ENCODE peak calls at places on chromosomes 11 and 22, in five cellular contexts. One of them, this sample, is unnamed. For H3K4me1, the result is how much of the 10 kb centered on the place peaks cover.

GRCh38 chr11:13889566-13890214 is 72.8 kb upstream of the SPON1 start:
- DNase-seq in stomach: no peak
- DNase-seq in A549: no peak
- DNase-seq in right lobe of liver: no peak
- DNase-seq in body of pancreas: no peak
- DNase-seq in this sample: no peak

GRCh38 chr22:47276219-47276843 is 513.9 kb downstream of the TBC1D22A start:
- DNase-seq in stomach: no peak
- DNase-seq in A549: no peak
- DNase-seq in right lobe of liver: no peak
- DNase-seq in body of pancreas: no peak
- DNase-seq in this sample: peak

GRCh38 chr11:1921576-1922141 is 2.2 kb downstream of the TNNT3 start:
- DNase-seq in stomach: no peak
- DNase-seq in A549: no peak
- DNase-seq in right lobe of liver: peak
- DNase-seq in body of pancreas: peak
- DNase-seq in this sample: peak

GRCh38 chr11:117295438-117296137 is 4.4 kb downstream of the BACE1-AS start:
- DNase-seq in stomach: no peak
- DNase-seq in A549: no peak
- DNase-seq in right lobe of liver: no peak
- DNase-seq in body of pancreas: peak
- DNase-seq in this sample: no peak

GRCh38 chr11:4607782-4608666 is at the start of gene TRIM68:
- DNase-seq in stomach: peak
- DNase-seq in A549: peak
- DNase-seq in right lobe of liver: peak
- DNase-seq in body of pancreas: peak
- DNase-seq in this sample: peak

GRCh38 chr11:19713221-19714092 is 820 bp downstream of the NAV2 start:
- DNase-seq in stomach: no peak
- DNase-seq in A549: no peak
- DNase-seq in right lobe of liver: no peak
- DNase-seq in body of pancreas: no peak
- DNase-seq in this sample: peak

GRCh38 chr22:40414306-40414705 is 43.9 kb downstream of the SGSM3 start:
- DNase-seq in stomach: no peak
- DNase-seq in A549: no peak
- DNase-seq in right lobe of liver: no peak
- DNase-seq in body of pancreas: no peak
- DNase-seq in this sample: no peak

GRCh38 chr11:6022954-6023353 is 7.6 kb downstream of the OR56A1 start:
- DNase-seq in stomach: no peak
- DNase-seq in A549: peak
- DNase-seq in right lobe of liver: no peak
- DNase-seq in body of pancreas: peak
- DNase-seq in this sample: no peak

GRCh38 chr11:30113326-30113873 is 96.6 kb upstream of the KCNA4 start:
- DNase-seq in stomach: no peak
- DNase-seq in A549: no peak
- DNase-seq in right lobe of liver: no peak
- DNase-seq in body of pancreas: no peak
- DNase-seq in this sample: no peak

GRCh38 chr22:29032014-29032475 is 29.6 kb downstream of the C22orf31 start:
- DNase-seq in stomach: no peak
- DNase-seq in A549: no peak
- DNase-seq in right lobe of liver: peak
- DNase-seq in body of pancreas: peak
- DNase-seq in this sample: no peak

GRCh38 chr22:39567135-39567946 is 3.2 kb upstream of the CACNA1I start:
- DNase-seq in stomach: no peak
- DNase-seq in A549: no peak
- DNase-seq in right lobe of liver: no peak
- DNase-seq in body of pancreas: no peak
- DNase-seq in this sample: no peak

GRCh38 chr22:31490496-31490925 is 869 bp upstream of the EIF4ENIF1 start:
- DNase-seq in stomach: peak
- DNase-seq in A549: peak
- DNase-seq in right lobe of liver: peak
- DNase-seq in body of pancreas: peak
- DNase-seq in this sample: peak

GRCh38 chr22:36839356-36840073 is 21.3 kb upstream of the NCF4 start:
- DNase-seq in stomach: no peak
- DNase-seq in A549: no peak
- DNase-seq in right lobe of liver: no peak
- DNase-seq in body of pancreas: no peak
- DNase-seq in this sample: no peak

GRCh38 chr22:25066861-25067435 is 114.4 kb downstream of the KIAA1671 start:
- DNase-seq in stomach: no peak
- DNase-seq in A549: no peak
- DNase-seq in right lobe of liver: no peak
- DNase-seq in body of pancreas: no peak
- DNase-seq in this sample: no peak

GRCh38 chr11:68497761-68498160 is 37.2 kb downstream of the PPP6R3 start:
- DNase-seq in stomach: no peak
- DNase-seq in A549: no peak
- DNase-seq in right lobe of liver: no peak
- DNase-seq in body of pancreas: no peak
- DNase-seq in this sample: no peak

GRCh38 chr11:107928767-107929507 is 689 bp downstream of the RAB39A start:
- DNase-seq in stomach: no peak
- DNase-seq in A549: no peak
- DNase-seq in right lobe of liver: peak
- DNase-seq in body of pancreas: peak
- DNase-seq in this sample: no peak

GRCh38 chr11:118202599-118203422 is 22.0 kb downstream of the JAML start:
- DNase-seq in stomach: peak
- DNase-seq in A549: no peak
- DNase-seq in right lobe of liver: peak
- DNase-seq in body of pancreas: peak
- DNase-seq in this sample: no peak

GRCh38 chr22:24205438-24206189 is 24.3 kb downstream of the SUSD2 start:
- DNase-seq in stomach: no peak
- DNase-seq in A549: no peak
- DNase-seq in right lobe of liver: no peak
- DNase-seq in body of pancreas: no peak
- DNase-seq in this sample: no peak

GRCh38 chr11:44575288-44575672 is 9.8 kb downstream of the CD82 start:
- DNase-seq in stomach: no peak
- DNase-seq in A549: no peak
- DNase-seq in right lobe of liver: peak
- DNase-seq in body of pancreas: no peak
- DNase-seq in this sample: no peak

GRCh38 chr11:42770444-42771065 is 541.2 kb upstream of the API5 start:
- DNase-seq in stomach: no peak
- DNase-seq in A549: no peak
- DNase-seq in right lobe of liver: no peak
- DNase-seq in body of pancreas: peak
- DNase-seq in this sample: no peak

GRCh38 chr11:125062931-125063428 is at the start of gene SLC37A2:
- DNase-seq in stomach: peak
- DNase-seq in A549: peak
- DNase-seq in right lobe of liver: peak
- DNase-seq in body of pancreas: peak
- DNase-seq in this sample: peak
- TF ChIP-seq POLR2A in stomach: no peak
- TF ChIP-seq POLR2A in A549: no peak
- TF ChIP-seq POLR2A in right lobe of liver: peak
- TF ChIP-seq POLR2A in body of pancreas: peak
- TF ChIP-seq POLR2A in this sample: no peak

DNA sequence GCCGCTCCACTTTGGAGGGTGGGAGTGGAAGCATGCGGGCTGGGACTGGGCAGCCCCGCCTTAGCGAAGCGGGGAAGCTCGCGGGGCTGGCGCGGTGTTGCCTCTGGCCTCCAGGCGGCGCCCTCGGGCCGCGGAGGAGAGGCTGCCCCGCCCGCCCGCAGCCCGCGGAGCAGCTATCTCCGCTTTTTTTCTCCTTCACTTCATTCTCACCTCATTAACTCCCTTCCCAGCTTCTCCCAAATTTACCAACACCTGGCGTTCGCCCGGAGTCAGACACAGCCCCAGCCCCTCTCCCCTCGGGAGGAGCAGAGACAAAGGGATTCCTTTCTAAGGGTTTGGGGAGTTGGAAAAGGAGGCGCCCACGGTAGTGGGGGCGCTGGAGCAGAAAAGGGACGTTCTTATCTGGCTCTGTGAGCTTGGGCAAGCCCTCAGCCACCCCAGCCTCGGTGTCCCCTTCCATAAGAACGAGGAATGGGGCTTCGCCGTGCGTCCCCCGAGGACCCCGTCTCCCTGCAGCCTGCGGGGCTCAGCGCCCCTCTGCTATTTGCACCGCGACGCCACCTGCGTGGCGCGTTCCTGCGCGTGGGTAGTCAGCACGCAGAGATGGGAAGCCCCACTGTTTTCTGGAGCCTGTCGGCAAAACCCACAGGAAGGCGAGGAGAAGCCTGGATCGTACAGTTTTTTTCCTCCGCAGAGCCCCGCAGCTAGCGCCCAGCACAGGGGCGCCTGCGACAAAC is 1.5 kb upstream of the WNT11 start:
- DNase-seq in stomach: peak
- DNase-seq in A549: peak
- DNase-seq in right lobe of liver: peak
- DNase-seq in body of pancreas: peak
- DNase-seq in this sample: peak
- H3K4me1 ChIP-seq in stomach: half or more
- H3K4me1 ChIP-seq in A549: under half
- H3K4me1 ChIP-seq in right lobe of liver: under half
- H3K4me1 ChIP-seq in body of pancreas: under half
- H3K4me1 ChIP-seq in this sample: half or more

GRCh38 chr11:47408598-47409439 is 429 bp downstream of the SLC39A13 start:
- DNase-seq in stomach: peak
- DNase-seq in A549: peak
- DNase-seq in right lobe of liver: no peak
- DNase-seq in body of pancreas: peak
- DNase-seq in this sample: peak
- TF ChIP-seq CTCF in stomach: no peak
- TF ChIP-seq CTCF in A549: no peak
- TF ChIP-seq CTCF in right lobe of liver: no peak
- TF ChIP-seq CTCF in body of pancreas: no peak
- TF ChIP-seq CTCF in this sample: no peak

DNA sequence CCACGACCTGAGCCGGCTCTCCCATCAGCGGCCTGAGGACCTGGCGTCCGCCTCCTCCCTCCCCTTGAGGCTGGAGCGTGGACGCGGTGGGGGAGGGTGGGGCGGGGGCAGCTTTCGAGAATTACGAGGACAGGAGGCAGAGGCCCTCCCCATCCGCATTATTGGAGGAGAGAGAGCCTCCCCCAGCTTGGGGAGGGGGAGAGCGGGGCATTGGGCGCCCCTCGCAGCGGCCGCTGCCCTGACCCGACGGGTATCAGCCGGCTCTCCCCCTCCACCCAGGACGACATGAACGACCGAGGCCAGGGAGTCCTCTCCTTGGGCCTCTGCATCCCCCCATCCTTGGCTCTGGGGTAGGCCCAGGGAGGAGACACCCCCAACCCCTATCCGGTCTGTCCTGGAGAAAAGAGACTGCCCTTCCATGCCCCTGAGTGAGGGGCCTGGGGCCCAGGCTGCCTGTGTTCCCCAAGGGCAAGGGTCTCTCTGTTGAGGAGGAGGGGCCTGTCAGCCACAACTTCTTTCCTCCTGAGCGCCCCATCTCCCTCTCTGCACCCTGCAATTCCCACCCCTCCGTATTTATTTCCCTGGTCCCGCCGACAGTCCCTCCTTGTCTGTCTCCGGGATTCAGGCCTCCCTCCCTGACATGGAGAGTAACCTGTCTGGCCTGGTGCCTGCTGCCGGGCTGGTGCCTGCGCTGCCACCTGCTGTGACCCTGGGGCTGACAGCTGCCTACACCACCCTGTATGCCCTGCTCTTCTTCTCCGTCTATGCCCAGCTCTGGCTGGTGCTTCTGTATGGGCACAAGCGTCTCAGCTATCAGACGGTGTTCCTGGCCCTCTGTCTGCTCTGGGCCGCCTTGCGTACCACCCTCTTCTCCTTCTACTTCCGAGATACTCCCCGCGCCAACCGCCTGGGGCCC is 495 bp downstream of the GPR137 start:
- DNase-seq in stomach: no peak
- DNase-seq in A549: peak
- DNase-seq in right lobe of liver: peak
- DNase-seq in body of pancreas: peak
- DNase-seq in this sample: no peak
- TF ChIP-seq POLR2A in stomach: no peak
- TF ChIP-seq POLR2A in A549: no peak
- TF ChIP-seq POLR2A in right lobe of liver: no peak
- TF ChIP-seq POLR2A in body of pancreas: no peak
- TF ChIP-seq POLR2A in this sample: no peak

GRCh38 chr11:12161603-12162350 is 51.4 kb downstream of the MICAL2 start:
- DNase-seq in stomach: no peak
- DNase-seq in A549: no peak
- DNase-seq in right lobe of liver: no peak
- DNase-seq in body of pancreas: no peak
- DNase-seq in this sample: no peak
- H3K4me1 ChIP-seq in stomach: half or more
- H3K4me1 ChIP-seq in A549: half or more
- H3K4me1 ChIP-seq in right lobe of liver: under half
- H3K4me1 ChIP-seq in body of pancreas: under half
- H3K4me1 ChIP-seq in this sample: half or more

This sample was measured in sigmoid colon.